ENCODE peak calls at places on chromosomes 7 and 10, in nine cellular contexts. D is NCI-H1694 treated with DMSO at 0.1 percent for 48 hours; Q is hippocampal formation; N is stimulated activated CD8-positive, alpha-beta memory T cell treated with anti-CD3 and anti-CD28 coated beads, Interleukin-7, amount 100 ng/mL, for 24 hours; T is NCI-H1417; U is GDM1; V is Kasumi-1; J is activated T-helper 1 cell treated with anti-CD3 and anti-CD28 coated beads, Interleukin-2, amount 50 U/mL, for 16 hours; R is stimulated activated CD4-positive, alpha-beta T cell treated with anti-CD3 and anti-CD28 coated beads, TNF-alpha, amount 100 ng/mL, for 48 hours. H is an unnamed sample.

GRCh38 chr10:121804460-121804859 is 123.4 kb downstream of the ATE1 start:
- DNase-seq in D (no peak), T (no peak), Q (no peak), R (no peak), J (no peak), U (no peak), N (no peak), V (no peak), H (no peak)

GRCh38 chr7:116522247-116522646 is 2.6 kb upstream of the CAV1 start:
- DNase-seq in J (no peak), T (no peak), D (no peak), U (no peak), N (no peak), V (no peak), Q (no peak), R (no peak), H (no peak)

GRCh38 chr10:128191847-128192246 is 65.6 kb upstream of the MKI67 start:
- DNase-seq in V (no peak), U (no peak), R (no peak), N (no peak), T (no peak), D (no peak), Q (no peak), J (no peak), H (no peak)

GRCh38 chr10:28632597-28632940 is 44.8 kb upstream of the BAMBI start:
- DNase-seq in U (no peak), J (no peak), D (no peak), V (no peak), Q (no peak), R (no peak), N (no peak), T (no peak), H (no peak)

GRCh38 chr10:102229810-102230263 is 3.7 kb downstream of the ELOVL3 start:
- DNase-seq in J (peak), U (peak), D (peak), R (peak), V (peak), T (peak), Q (peak), N (peak), H (peak)

GRCh38 chr10:119849944-119850343 is 22.7 kb downstream of the MCMBP start:
- DNase-seq in D (no peak), U (no peak), T (no peak), Q (no peak), J (no peak), V (no peak), R (no peak), N (no peak), H (no peak)

GRCh38 chr10:52318136-52318810 is 4.2 kb downstream of the DKK1 start:
- DNase-seq in V (no peak), R (no peak), N (no peak), J (no peak), T (no peak), D (no peak), U (no peak), Q (no peak), H (no peak)

GRCh38 chr10:404341-404740 is 269.1 kb downstream of the ZMYND11 start:
- DNase-seq in J (no peak), U (no peak), T (no peak), N (no peak), Q (no peak), D (no peak), V (no peak), R (no peak), H (no peak)

GRCh38 chr7:31735991-31736982 is 49.3 kb downstream of the PPP1R17 start:
- DNase-seq in J (no peak), V (peak), Q (peak), N (no peak), T (peak), R (no peak), D (peak), U (peak), H (peak)

GRCh38 chr7:7793921-7794320 is 75.5 kb upstream of the RPA3 start:
- DNase-seq in J (no peak), N (no peak), D (no peak), Q (no peak), T (no peak), R (no peak), U (no peak), V (no peak), H (no peak)

GRCh38 chr7:20681258-20681882 is 65.9 kb downstream of the ABCB5 start:
- DNase-seq in D (no peak), R (no peak), Q (no peak), V (no peak), T (no peak), N (no peak), J (no peak), U (no peak), H (no peak)

GRCh38 chr7:92749832-92750231 is 86.5 kb downstream of the CDK6 start:
- DNase-seq in N (no peak), J (no peak), R (no peak), D (no peak), U (no peak), Q (no peak), T (no peak), V (no peak), H (no peak)

GRCh38 chr7:148481965-148482626 is 108.5 kb upstream of the C7orf33 start:
- DNase-seq in U (no peak), Q (no peak), D (peak), J (no peak), R (no peak), V (no peak), N (no peak), T (no peak), H (no peak)

GRCh38 chr10:35386594-35387174 is 50.4 kb downstream of the CCNY start:
- DNase-seq in U (no peak), J (no peak), R (no peak), Q (no peak), D (no peak), N (no peak), V (peak), T (no peak), H (no peak)

GRCh38 chr7:71308105-71308504 is 176.2 kb downstream of the GALNT17 start:
- DNase-seq in Q (no peak), R (no peak), D (no peak), V (no peak), N (no peak), J (no peak), T (no peak), U (no peak), H (no peak)

GRCh38 chr10:776772-777171 is 87.3 kb upstream of the DIP2C start:
- DNase-seq in U (no peak), V (no peak), R (no peak), N (no peak), J (no peak), D (no peak), T (no peak), Q (no peak), H (peak)

GRCh38 chr7:100357131-100357561 is 771 bp upstream of the PILRB start:
- DNase-seq in D (no peak), Q (no peak), N (no peak), T (no peak), V (no peak), R (no peak), J (no peak), U (no peak), H (no peak)

GRCh38 chr7:108813247-108814014 is 243.8 kb downstream of the DNAJB9 start:
- DNase-seq in V (no peak), U (no peak), D (no peak), Q (no peak), N (no peak), T (no peak), R (no peak), J (no peak), H (no peak)

GRCh38 chr10:132460071-132460470 is 63.1 kb downstream of the PWWP2B start:
- DNase-seq in Q (no peak), U (no peak), N (no peak), J (no peak), V (no peak), R (no peak), D (no peak), T (no peak), H (no peak)

GRCh38 chr10:11986593-11987216 is 55.9 kb downstream of the UPF2 start:
- DNase-seq in N (peak), U (peak), D (peak), J (peak), V (peak), Q (peak), R (peak), T (peak), H (peak)

GRCh38 chr7:22751341-22751740 is 24.3 kb downstream of the IL6 start:
- DNase-seq in U (no peak), N (no peak), V (no peak), D (no peak), T (no peak), Q (no peak), R (no peak), J (no peak), H (no peak)

GRCh38 chr7:38318803-38319416 is 45.5 kb upstream of the TARP start:
- DNase-seq in V (peak), N (no peak), D (peak), U (peak), R (no peak), T (peak), J (no peak), Q (no peak), H (peak)

GRCh38 chr7:151822541-151823181 is 54.3 kb downstream of the PRKAG2 start:
- DNase-seq in V (no peak), T (no peak), N (no peak), J (no peak), Q (no peak), D (no peak), U (no peak), R (no peak), H (no peak)

GRCh38 chr10:63256047-63256773 is 123.1 kb downstream of the NRBF2 start:
- DNase-seq in T (no peak), N (no peak), U (peak), D (peak), Q (no peak), V (peak), J (no peak), R (no peak), H (no peak)

GRCh38 chr10:7773845-7774801 is 13.7 kb downstream of the KIN start:
- DNase-seq in Q (no peak), U (no peak), J (no peak), D (no peak), T (no peak), V (no peak), R (no peak), N (no peak), H (no peak)

GRCh38 chr7:158239290-158239981 is 348.2 kb downstream of the PTPRN2 start:
- DNase-seq in N (no peak), U (no peak), Q (peak), J (no peak), T (peak), V (no peak), D (no peak), R (no peak), H (no peak)

GRCh38 chr7:128408709-128409434 is 910 bp downstream of the IMPDH1 start:
- DNase-seq in N (no peak), Q (no peak), R (no peak), V (no peak), D (no peak), T (no peak), J (no peak), U (no peak), H (no peak)

GRCh38 chr10:22437620-22438588 is 92.6 kb downstream of the SPAG6 start:
- DNase-seq in Q (no peak), U (peak), V (peak), N (peak), D (no peak), R (no peak), J (no peak), T (peak), H (peak)

GRCh38 chr10:25169740-25170139 is 5.1 kb upstream of the GPR158 start:
- DNase-seq in J (no peak), T (no peak), N (no peak), V (no peak), Q (no peak), D (no peak), U (no peak), R (no peak), H (no peak)

GRCh38 chr10:71516890-71517289 is 120.2 kb downstream of the CDH23 start:
- DNase-seq in T (no peak), J (no peak), Q (no peak), U (no peak), N (no peak), D (no peak), V (no peak), R (no peak), H (no peak)

GRCh38 chr10:132658546-132659205 is 121.1 kb downstream of the INPP5A start:
- DNase-seq in Q (no peak), T (no peak), D (no peak), N (no peak), U (no peak), R (no peak), V (no peak), J (no peak), H (no peak)